ENCODE peak calls at places on chromosomes 1 and 21, in ten cellular contexts. E, L, T, Q, V, H, G, F, J and K are unnamed samples.

GRCh38 chr1:172398193-172398592 is 22.3 kb upstream of the C1orf105 start:
- DNase-seq in Q (no peak), G (no peak), H (no peak), E (no peak), T (no peak), L (no peak), J (no peak), V (no peak), F (no peak), K (no peak)

GRCh38 chr1:209652121-209652742 is at the start of gene LAMB3:
- DNase-seq in T (no peak), G (no peak), V (no peak), E (no peak), F (no peak), L (no peak), Q (no peak), J (no peak), H (peak), K (no peak)

GRCh38 chr1:42456754-42457089 is 379 bp downstream of the PPCS start:
- DNase-seq in J (no peak), T (peak), G (peak), L (no peak), F (no peak), E (peak), H (peak), V (peak), Q (peak), K (peak)

GRCh38 chr1:44417351-44418021 is 12.4 kb downstream of the RNF220 start:
- DNase-seq in F (no peak), Q (no peak), G (peak), L (peak), T (peak), J (no peak), V (no peak), H (peak), E (no peak), K (no peak)

GRCh38 chr1:28281608-28282425 is 22.5 kb downstream of the SESN2 start:
- DNase-seq in Q (no peak), L (no peak), E (no peak), F (no peak), G (no peak), H (no peak), T (no peak), V (no peak), J (no peak), K (no peak)

GRCh38 chr1:209199822-209200221 is 383.7 kb upstream of the CAMK1G start:
- DNase-seq in E (no peak), V (no peak), G (no peak), T (no peak), F (no peak), H (peak), L (peak), Q (no peak), J (no peak), K (no peak)

GRCh38 chr1:231630558-231631205 is 4.1 kb downstream of the DISC1 start:
- DNase-seq in T (no peak), E (peak), G (peak), L (no peak), Q (no peak), J (no peak), F (no peak), H (no peak), V (no peak), K (no peak)

GRCh38 chr1:112358798-112359408 is 37.1 kb upstream of the CTTNBP2NL start:
- DNase-seq in J (peak), H (peak), Q (peak), V (peak), G (peak), E (no peak), F (no peak), L (peak), T (peak), K (peak)

GRCh38 chr21:25929859-25930520 is 195.2 kb downstream of the GABPA start:
- DNase-seq in G (no peak), V (no peak), Q (no peak), F (no peak), J (no peak), T (no peak), H (peak), L (no peak), E (no peak), K (no peak)

GRCh38 chr1:111743679-111744101 is 4.5 kb upstream of the INKA2 start:
- DNase-seq in Q (no peak), T (no peak), H (peak), F (no peak), L (no peak), J (no peak), E (peak), V (no peak), G (peak), K (no peak)

GRCh38 chr1:231159963-231160761 is 1.7 kb upstream of the TRIM67 start:
- DNase-seq in T (no peak), G (no peak), V (no peak), Q (no peak), L (no peak), F (no peak), J (no peak), E (no peak), H (no peak), K (no peak)

GRCh38 chr21:37230632-37231246 is 36.4 kb downstream of the VPS26C start:
- DNase-seq in G (no peak), L (no peak), Q (no peak), V (no peak), E (no peak), H (no peak), F (no peak), T (no peak), J (no peak), K (no peak)

GRCh38 chr21:42162831-42163510 is 56.0 kb upstream of the ABCG1 start:
- DNase-seq in V (peak), F (no peak), Q (no peak), E (no peak), G (no peak), L (peak), T (peak), J (no peak), H (no peak), K (no peak)